ENCODE peak calls at places on chromosomes 16 and 17, in four cellular contexts. B is activated gamma-delta T cell treated with anti-CD3 and anti-CD28 coated beads, Interleukin-2, amount 50 U/mL, for 16 hours; E is GM04503; W is non-pigmented ciliary epithelial cell. Z is an unnamed sample.
A peak's percentile ranks its signal among the peaks of the same experiment; 100 is the strongest.

GRCh38 chr17:7834554-7834890 is 505 bp downstream of the KDM6B start:
- DNase-seq in W (no peak), E (no peak), B (peak; percentile 46), Z (no peak)

GRCh38 chr16:13390093-13390985 is 488.9 kb downstream of the SHISA9 start:
- DNase-seq in E (no peak), W (no peak), B (no peak), Z (no peak)

GRCh38 chr16:48498761-48499600 is 111.0 kb downstream of the N4BP1 start:
- DNase-seq in B (no peak), E (no peak), W (peak; percentile 34), Z (no peak)

GRCh38 chr17:48575066-48575582 is 3.0 kb downstream of the HOXB4 start:
- DNase-seq in W (no peak), E (peak; percentile 88), B (no peak), Z (no peak)

GRCh38 chr17:51734462-51734861 is 424.1 kb downstream of the CA10 start:
- DNase-seq in B (no peak), E (no peak), W (no peak), Z (no peak)

GRCh38 chr16:68636818-68637217 is 8.3 kb upstream of the CDH3 start:
- DNase-seq in W (no peak), B (no peak), E (no peak), Z (no peak)

GRCh38 chr16:57266531-57267268 is 17.8 kb downstream of the PLLP start:
- DNase-seq in W (no peak), B (no peak), E (no peak), Z (no peak)

GRCh38 chr16:87922250-87922871 is 14.0 kb downstream of the CA5A start:
- DNase-seq in E (no peak), B (no peak), W (no peak), Z (no peak)

GRCh38 chr17:73643012-73643845 is 1.0 kb downstream of the SDK2 start:
- DNase-seq in E (no peak), W (no peak), B (no peak), Z (no peak)

GRCh38 chr16:945271-946047 is 25.3 kb downstream of the LMF1 start:
- DNase-seq in W (no peak), B (no peak), E (no peak), Z (no peak)

GRCh38 chr17:80999224-81000088 is 7.8 kb downstream of the CHMP6 start:
- DNase-seq in W (no peak), E (no peak), B (no peak), Z (no peak)

GRCh38 chr16:79950932-79951719 is 350.6 kb upstream of the MAF start:
- DNase-seq in B (no peak), W (no peak), E (no peak), Z (no peak)

GRCh38 chr17:7654832-7655540 is 4.3 kb downstream of the ATP1B2 start:
- DNase-seq in W (no peak), E (no peak), B (no peak), Z (no peak)